ENCODE peak calls at places on chromosomes 2 and 18, in ten cellular contexts. One of them, this sample, is unnamed.

GRCh38 chr2:73175663-73176204 is 26.6 kb upstream of the NOTO start:
- DNase-seq in HCT116: no peak
- DNase-seq in K562: peak
- DNase-seq in GM23338: peak
- DNase-seq in H1: no peak
- DNase-seq in HepG2: peak
- DNase-seq in HL-60: peak
- DNase-seq in Panc1: no peak
- DNase-seq in SK-N-SH: peak
- DNase-seq in GM12878: no peak
- DNase-seq in this sample: peak

GRCh38 chr2:20185176-20186022 is 39.5 kb downstream of the SDC1 start:
- DNase-seq in HCT116: no peak
- DNase-seq in K562: no peak
- DNase-seq in GM23338: no peak
- DNase-seq in H1: no peak
- DNase-seq in HepG2: no peak
- DNase-seq in HL-60: peak
- DNase-seq in Panc1: no peak
- DNase-seq in SK-N-SH: no peak
- DNase-seq in GM12878: no peak
- DNase-seq in this sample: no peak

GRCh38 chr2:199336546-199336945 is 121.2 kb downstream of the SATB2 start:
- DNase-seq in HCT116: peak
- DNase-seq in K562: no peak
- DNase-seq in GM23338: no peak
- DNase-seq in H1: no peak
- DNase-seq in HepG2: no peak
- DNase-seq in HL-60: no peak
- DNase-seq in Panc1: no peak
- DNase-seq in SK-N-SH: no peak
- DNase-seq in GM12878: no peak
- DNase-seq in this sample: no peak

GRCh38 chr2:71609958-71610357 is 156.6 kb downstream of the DYSF start:
- DNase-seq in HCT116: peak
- DNase-seq in K562: no peak
- DNase-seq in GM23338: no peak
- DNase-seq in H1: no peak
- DNase-seq in HepG2: no peak
- DNase-seq in HL-60: no peak
- DNase-seq in Panc1: peak
- DNase-seq in SK-N-SH: peak
- DNase-seq in GM12878: no peak
- DNase-seq in this sample: no peak

GRCh38 chr2:7377861-7378569 is 460.8 kb downstream of the RNF144A start:
- DNase-seq in HCT116: no peak
- DNase-seq in K562: no peak
- DNase-seq in GM23338: peak
- DNase-seq in H1: no peak
- DNase-seq in HepG2: no peak
- DNase-seq in HL-60: no peak
- DNase-seq in Panc1: no peak
- DNase-seq in SK-N-SH: peak
- DNase-seq in GM12878: no peak
- DNase-seq in this sample: no peak

GRCh38 chr2:156396126-156396525 is 40.1 kb upstream of the GPD2 start:
- DNase-seq in HCT116: no peak
- DNase-seq in K562: no peak
- DNase-seq in GM23338: no peak
- DNase-seq in H1: no peak
- DNase-seq in HepG2: no peak
- DNase-seq in HL-60: no peak
- DNase-seq in Panc1: no peak
- DNase-seq in SK-N-SH: no peak
- DNase-seq in GM12878: peak
- DNase-seq in this sample: no peak

GRCh38 chr2:223944704-223945531 is at the start of gene WDFY1:
- DNase-seq in HCT116: peak
- DNase-seq in K562: peak
- DNase-seq in GM23338: peak
- DNase-seq in H1: peak
- DNase-seq in HepG2: peak
- DNase-seq in HL-60: no peak
- DNase-seq in Panc1: peak
- DNase-seq in SK-N-SH: peak
- DNase-seq in GM12878: no peak
- DNase-seq in this sample: peak

GRCh38 chr2:96617012-96617411 is 21.1 kb downstream of the KANSL3 start:
- DNase-seq in HCT116: no peak
- DNase-seq in K562: no peak
- DNase-seq in GM23338: no peak
- DNase-seq in H1: no peak
- DNase-seq in HepG2: no peak
- DNase-seq in HL-60: no peak
- DNase-seq in Panc1: no peak
- DNase-seq in SK-N-SH: no peak
- DNase-seq in GM12878: no peak
- DNase-seq in this sample: no peak

GRCh38 chr2:44894058-44894457 is 47.4 kb upstream of the SIX3 start:
- DNase-seq in HCT116: no peak
- DNase-seq in K562: no peak
- DNase-seq in GM23338: no peak
- DNase-seq in H1: no peak
- DNase-seq in HepG2: no peak
- DNase-seq in HL-60: no peak
- DNase-seq in Panc1: no peak
- DNase-seq in SK-N-SH: no peak
- DNase-seq in GM12878: peak
- DNase-seq in this sample: no peak

GRCh38 chr2:56729212-56729611 is 545.4 kb downstream of the CCDC85A start:
- DNase-seq in HCT116: no peak
- DNase-seq in K562: no peak
- DNase-seq in GM23338: no peak
- DNase-seq in H1: no peak
- DNase-seq in HepG2: no peak
- DNase-seq in HL-60: no peak
- DNase-seq in Panc1: no peak
- DNase-seq in SK-N-SH: no peak
- DNase-seq in GM12878: no peak
- DNase-seq in this sample: no peak

GRCh38 chr2:234044157-234044556 is 6.3 kb upstream of the SPP2 start:
- DNase-seq in HCT116: peak
- DNase-seq in K562: no peak
- DNase-seq in GM23338: no peak
- DNase-seq in H1: no peak
- DNase-seq in HepG2: no peak
- DNase-seq in HL-60: no peak
- DNase-seq in Panc1: peak
- DNase-seq in SK-N-SH: no peak
- DNase-seq in GM12878: no peak
- DNase-seq in this sample: no peak

GRCh38 chr2:219457784-219458369 is 23.2 kb downstream of the SPEG start:
- DNase-seq in HCT116: no peak
- DNase-seq in K562: peak
- DNase-seq in GM23338: peak
- DNase-seq in H1: no peak
- DNase-seq in HepG2: no peak
- DNase-seq in HL-60: no peak
- DNase-seq in Panc1: no peak
- DNase-seq in SK-N-SH: no peak
- DNase-seq in GM12878: no peak
- DNase-seq in this sample: no peak

GRCh38 chr2:205612661-205613060 is 69.6 kb upstream of the NRP2 start:
- DNase-seq in HCT116: no peak
- DNase-seq in K562: peak
- DNase-seq in GM23338: no peak
- DNase-seq in H1: no peak
- DNase-seq in HepG2: no peak
- DNase-seq in HL-60: no peak
- DNase-seq in Panc1: no peak
- DNase-seq in SK-N-SH: peak
- DNase-seq in GM12878: no peak
- DNase-seq in this sample: no peak

GRCh38 chr2:8255448-8255800 is 426.4 kb upstream of the ID2 start:
- DNase-seq in HCT116: no peak
- DNase-seq in K562: no peak
- DNase-seq in GM23338: peak
- DNase-seq in H1: no peak
- DNase-seq in HepG2: no peak
- DNase-seq in HL-60: no peak
- DNase-seq in Panc1: no peak
- DNase-seq in SK-N-SH: no peak
- DNase-seq in GM12878: no peak
- DNase-seq in this sample: no peak

GRCh38 chr2:219645631-219646527 is 18.4 kb downstream of the SLC4A3 start:
- DNase-seq in HCT116: peak
- DNase-seq in K562: peak
- DNase-seq in GM23338: peak
- DNase-seq in H1: no peak
- DNase-seq in HepG2: peak
- DNase-seq in HL-60: no peak
- DNase-seq in Panc1: no peak
- DNase-seq in SK-N-SH: no peak
- DNase-seq in GM12878: no peak
- DNase-seq in this sample: peak

GRCh38 chr18:23812566-23813440 is 123.5 kb downstream of the LAMA3 start:
- DNase-seq in HCT116: peak
- DNase-seq in K562: peak
- DNase-seq in GM23338: peak
- DNase-seq in H1: no peak
- DNase-seq in HepG2: no peak
- DNase-seq in HL-60: no peak
- DNase-seq in Panc1: no peak
- DNase-seq in SK-N-SH: peak
- DNase-seq in GM12878: no peak
- DNase-seq in this sample: no peak

DNA sequence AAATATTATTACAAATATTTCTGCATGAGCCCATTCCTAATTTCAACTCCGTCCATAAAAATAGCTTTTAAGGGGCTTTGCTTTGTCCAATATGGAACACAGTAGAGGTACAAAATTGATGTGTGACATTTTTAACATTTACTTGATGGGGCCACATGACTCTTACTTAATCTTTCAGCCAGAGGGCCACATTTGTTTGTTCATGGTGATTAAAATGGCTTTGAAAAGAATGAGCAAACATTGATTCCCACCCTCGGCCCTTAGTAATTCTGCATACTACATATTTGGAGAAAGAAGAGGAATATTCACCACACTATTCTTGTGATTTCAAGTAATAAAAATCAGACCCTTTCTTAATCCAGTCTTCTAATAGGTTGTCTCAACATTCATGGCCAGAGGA is 17.5 kb downstream of the ARPC2 start:
- DNase-seq in HCT116: no peak
- DNase-seq in K562: no peak
- DNase-seq in GM23338: no peak
- DNase-seq in H1: no peak
- DNase-seq in HepG2: no peak
- DNase-seq in HL-60: no peak
- DNase-seq in Panc1: no peak
- DNase-seq in SK-N-SH: no peak
- DNase-seq in GM12878: no peak
- DNase-seq in this sample: no peak
- H3K27ac ChIP-seq in HCT116: no peak
- H3K27ac ChIP-seq in K562: no peak
- H3K27ac ChIP-seq in GM23338: no peak
- H3K27ac ChIP-seq in H1: no peak
- H3K27ac ChIP-seq in HepG2: no peak
- H3K27ac ChIP-seq in HL-60: no peak
- H3K27ac ChIP-seq in Panc1: no peak
- H3K27ac ChIP-seq in SK-N-SH: no peak
- H3K27ac ChIP-seq in GM12878: no peak
- H3K27ac ChIP-seq in this sample: no peak

GRCh38 chr2:118078734-118079133 is 9.5 kb upstream of the INSIG2 start:
- DNase-seq in HCT116: no peak
- DNase-seq in K562: no peak
- DNase-seq in GM23338: no peak
- DNase-seq in H1: no peak
- DNase-seq in HepG2: no peak
- DNase-seq in HL-60: no peak
- DNase-seq in Panc1: no peak
- DNase-seq in SK-N-SH: no peak
- DNase-seq in GM12878: no peak
- DNase-seq in this sample: no peak

DNA sequence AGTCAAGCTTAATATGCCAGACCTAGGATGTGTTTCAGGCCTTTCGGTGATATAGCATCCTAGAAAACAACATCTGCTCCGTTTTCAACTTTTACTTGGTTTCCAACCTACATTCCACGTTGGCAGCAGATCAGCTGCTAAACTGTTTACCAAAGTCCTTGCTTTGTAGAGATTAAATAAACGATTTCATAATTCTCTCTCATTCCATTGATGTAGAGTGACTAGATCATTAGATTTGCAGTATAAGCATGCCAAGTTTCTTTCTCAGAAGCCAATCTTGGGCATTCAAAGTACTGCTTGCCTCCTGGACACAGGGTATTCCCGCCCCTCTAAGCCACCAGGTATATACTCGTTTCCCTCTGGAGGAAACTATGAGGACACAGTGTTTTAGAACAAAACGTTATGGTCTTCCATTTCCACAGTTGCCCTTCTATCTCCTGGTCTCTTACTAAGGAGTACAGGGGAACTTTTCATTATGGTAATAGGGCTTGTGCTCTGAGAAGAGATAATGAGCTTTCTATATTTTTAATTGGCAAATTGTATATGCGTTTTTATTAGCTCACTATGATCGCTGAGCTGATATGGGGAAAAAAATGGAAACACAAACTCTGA is 10.5 kb upstream of the INSIG2 start:
- DNase-seq in HCT116: no peak
- DNase-seq in K562: no peak
- DNase-seq in GM23338: no peak
- DNase-seq in H1: no peak
- DNase-seq in HepG2: peak
- DNase-seq in HL-60: no peak
- DNase-seq in Panc1: no peak
- DNase-seq in SK-N-SH: no peak
- DNase-seq in GM12878: no peak
- DNase-seq in this sample: no peak
- TF ChIP-seq POLR2AphosphoS5 in HCT116: no peak
- TF ChIP-seq POLR2AphosphoS5 in K562: no peak
- TF ChIP-seq POLR2AphosphoS5 in GM23338: no peak
- TF ChIP-seq POLR2AphosphoS5 in H1: no peak
- TF ChIP-seq POLR2AphosphoS5 in HepG2: no peak
- TF ChIP-seq POLR2AphosphoS5 in HL-60: no peak
- TF ChIP-seq POLR2AphosphoS5 in Panc1: no peak
- TF ChIP-seq POLR2AphosphoS5 in SK-N-SH: no peak
- TF ChIP-seq POLR2AphosphoS5 in GM12878: no peak
- TF ChIP-seq POLR2AphosphoS5 in this sample: no peak

GRCh38 chr2:239815638-239816035 is 209.5 kb downstream of the NDUFA10 start:
- DNase-seq in HCT116: no peak
- DNase-seq in K562: no peak
- DNase-seq in GM23338: no peak
- DNase-seq in H1: no peak
- DNase-seq in HepG2: no peak
- DNase-seq in HL-60: no peak
- DNase-seq in Panc1: no peak
- DNase-seq in SK-N-SH: no peak
- DNase-seq in GM12878: no peak
- DNase-seq in this sample: peak
- H3K27ac ChIP-seq in HCT116: no peak
- H3K27ac ChIP-seq in K562: no peak
- H3K27ac ChIP-seq in GM23338: no peak
- H3K27ac ChIP-seq in H1: no peak
- H3K27ac ChIP-seq in HepG2: no peak
- H3K27ac ChIP-seq in HL-60: no peak
- H3K27ac ChIP-seq in Panc1: no peak
- H3K27ac ChIP-seq in SK-N-SH: no peak
- H3K27ac ChIP-seq in GM12878: no peak
- H3K27ac ChIP-seq in this sample: no peak

GRCh38 chr2:100814453-100814852 is 5.5 kb upstream of the NPAS2 start:
- DNase-seq in HCT116: no peak
- DNase-seq in K562: no peak
- DNase-seq in GM23338: no peak
- DNase-seq in H1: no peak
- DNase-seq in HepG2: peak
- DNase-seq in HL-60: no peak
- DNase-seq in Panc1: no peak
- DNase-seq in SK-N-SH: no peak
- DNase-seq in GM12878: no peak
- DNase-seq in this sample: no peak
- TF ChIP-seq POLR2AphosphoS5 in HCT116: no peak
- TF ChIP-seq POLR2AphosphoS5 in K562: no peak
- TF ChIP-seq POLR2AphosphoS5 in GM23338: no peak
- TF ChIP-seq POLR2AphosphoS5 in H1: no peak
- TF ChIP-seq POLR2AphosphoS5 in HepG2: no peak
- TF ChIP-seq POLR2AphosphoS5 in HL-60: no peak
- TF ChIP-seq POLR2AphosphoS5 in Panc1: no peak
- TF ChIP-seq POLR2AphosphoS5 in SK-N-SH: no peak
- TF ChIP-seq POLR2AphosphoS5 in GM12878: no peak
- TF ChIP-seq POLR2AphosphoS5 in this sample: no peak

This sample was measured in suprapubic skin.